ENCODE peak calls at places on chromosomes 1 and 21, in four cellular contexts. Q, E, H and L are unnamed samples.

GRCh38 chr1:20788489-20788795 is 1.3 kb upstream of the HP1BP3 start:
- DNase-seq in Q (no peak), E (no peak), H (no peak), L (no peak)

GRCh38 chr1:210360852-210361477 is 32.3 kb downstream of the HHAT start:
- DNase-seq in Q (no peak), E (no peak), H (peak; percentile 74), L (peak; percentile 38)

GRCh38 chr1:149885364-149886111 is 13.8 kb upstream of the BOLA1 start:
- DNase-seq in Q (peak; percentile 87), E (peak; percentile 95), H (peak; percentile 84), L (no peak)

GRCh38 chr1:217029311-217030157 is 306.3 kb upstream of the ESRRG start:
- DNase-seq in Q (no peak), E (peak; percentile 77), H (peak; percentile 86), L (no peak)

GRCh38 chr1:185244015-185244747 is 72.9 kb downstream of the IVNS1ABP start:
- DNase-seq in Q (no peak), E (no peak), H (peak; percentile 94), L (no peak)

GRCh38 chr1:39689635-39690034 is 1.6 kb downstream of the HPCAL4 start:
- DNase-seq in Q (no peak), E (no peak), H (no peak), L (no peak)

GRCh38 chr1:94927405-94928175 is 680 bp upstream of the CNN3 start:
- DNase-seq in Q (no peak), E (peak; percentile 58), H (peak; percentile 67), L (no peak)

GRCh38 chr1:54096491-54097235 is 43.3 kb downstream of the TCEANC2 start:
- DNase-seq in Q (no peak), E (no peak), H (no peak), L (no peak)

DNA sequence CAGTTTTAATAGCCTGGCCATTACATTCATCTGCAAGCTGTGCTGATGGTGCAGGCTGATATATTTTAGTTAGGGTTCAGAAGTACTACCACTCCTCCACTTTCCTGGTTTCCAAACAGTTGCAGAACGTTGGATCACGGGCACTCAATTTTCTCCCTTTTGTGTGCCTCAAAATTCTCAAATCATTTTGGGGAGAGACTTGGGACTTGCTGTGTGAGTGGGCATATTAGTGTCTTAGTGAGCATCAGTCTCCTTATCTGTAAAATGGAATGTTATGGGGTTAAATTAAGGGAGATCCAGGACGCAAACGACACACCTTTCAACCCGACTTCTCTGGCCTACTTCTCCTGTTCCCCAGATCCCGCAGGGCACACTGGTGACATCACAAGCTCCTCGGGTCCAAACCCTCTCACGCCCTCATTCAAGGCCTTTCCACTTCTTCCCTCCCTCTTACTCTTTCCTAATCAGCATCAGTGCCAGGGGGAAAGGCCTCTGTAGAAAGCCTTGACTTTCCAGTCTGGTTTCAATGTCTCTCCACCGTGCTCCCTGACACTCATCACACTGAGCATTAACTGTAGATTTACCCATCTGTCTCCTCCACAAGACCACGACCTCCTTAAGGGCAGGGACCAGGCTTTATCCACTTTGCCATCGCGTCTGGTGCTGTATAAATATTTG is 1.2 kb downstream of the PIGP start:
- DNase-seq in Q (peak; percentile 81), E (peak; percentile 62), H (peak; percentile 77), L (no peak)
- TF ChIP-seq POLR2A in Q (peak; percentile 49), E (no peak), H (peak; percentile 58), L (no peak)

GRCh38 chr1:200917291-200917817 is 22.7 kb downstream of the INAVA start:
- DNase-seq in Q (no peak), E (no peak), H (no peak), L (no peak)
- TF ChIP-seq POLR2A in Q (no peak), E (no peak), H (no peak), L (no peak)

GRCh38 chr1:11602424-11602823 is 51.8 kb downstream of the FBXO2 start:
- DNase-seq in Q (no peak), E (no peak), H (no peak), L (no peak)
- TF ChIP-seq POLR2A in Q (no peak), E (no peak), H (no peak), L (no peak)

GRCh38 chr21:39387461-39388037 is 38.7 kb upstream of the HMGN1 start:
- DNase-seq in Q (peak; percentile 93), E (peak; percentile 93), H (peak; percentile 81), L (peak; percentile 96)
- TF ChIP-seq POLR2A in Q (no peak), E (no peak), H (no peak), L (no peak)

GRCh38 chr1:246513619-246514343 is 6.7 kb upstream of the SMYD3 start:
- DNase-seq in Q (no peak), E (no peak), H (no peak), L (no peak)
- TF ChIP-seq POLR2A in Q (no peak), E (no peak), H (no peak), L (no peak)

GRCh38 chr1:76585980-76586674 is 281.2 kb upstream of the ST6GALNAC5 start:
- DNase-seq in Q (no peak), E (no peak), H (no peak), L (no peak)

GRCh38 chr1:76595024-76595423 is 272.3 kb upstream of the ST6GALNAC5 start:
- DNase-seq in Q (no peak), E (no peak), H (no peak), L (no peak)

GRCh38 chr1:76593614-76594013 is 273.7 kb upstream of the ST6GALNAC5 start:
- DNase-seq in Q (no peak), E (no peak), H (no peak), L (no peak)

GRCh38 chr1:76587213-76587612 is 280.1 kb upstream of the ST6GALNAC5 start:
- DNase-seq in Q (no peak), E (peak; percentile 7), H (no peak), L (no peak)

DNA sequence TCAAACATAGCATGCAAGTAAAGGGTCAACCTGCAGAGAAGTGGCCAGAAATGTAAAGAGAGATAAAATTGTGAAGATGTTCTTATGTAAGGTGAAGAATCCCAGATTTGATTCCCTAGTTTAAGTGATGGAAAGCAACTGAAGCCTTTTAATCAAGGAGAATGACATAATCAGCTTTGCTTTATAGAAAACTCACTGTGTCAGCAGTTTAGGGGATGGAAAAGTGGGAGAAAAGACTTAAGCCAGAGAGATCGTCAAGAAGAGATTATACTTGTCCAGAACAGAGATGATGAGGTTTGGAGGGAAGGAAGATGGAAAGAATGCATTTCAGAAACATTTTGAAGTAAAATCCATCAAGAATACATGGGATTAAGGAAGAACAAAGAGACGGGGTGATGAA is 275.3 kb upstream of the ST6GALNAC5 start:
- DNase-seq in Q (no peak), E (no peak), H (no peak), L (no peak)
- TF ChIP-seq POLR2A in Q (no peak), E (no peak), H (no peak), L (no peak)

GRCh38 chr1:77978293-77978968 is 441 bp downstream of the FUBP1 start:
- DNase-seq in Q (peak; percentile 73), E (peak; percentile 78), H (peak; percentile 95), L (peak; percentile 38)
- TF ChIP-seq POLR2A in Q (no peak), E (peak; percentile 43), H (peak; percentile 26), L (peak; percentile 96)